ENCODE peak calls at places on chromosomes 5 and 9, in ten cellular contexts. X, S, L, Q, V, J, I, O, E and Y are unnamed samples.
A peak's percentile ranks its signal among the peaks of the same experiment; 100 is the strongest.

GRCh38 chr5:134029156-134029555 is 24.4 kb upstream of the VDAC1 start:
- DNase-seq in O (peak; percentile 95), L (no peak), Q (no peak), V (no peak), J (no peak), S (no peak), E (no peak), I (no peak), X (no peak), Y (no peak)

GRCh38 chr9:112493738-112494137 is 7.1 kb downstream of the KIAA1958 start:
- DNase-seq in Q (no peak), J (no peak), I (no peak), E (no peak), V (no peak), O (no peak), S (no peak), L (no peak), X (no peak), Y (no peak)

GRCh38 chr5:31232273-31232888 is 38.9 kb downstream of the CDH6 start:
- DNase-seq in L (peak; percentile 7), V (no peak), Q (no peak), X (no peak), J (peak; percentile 21), E (peak; percentile 14), S (peak; percentile 85), O (peak; percentile 47), I (no peak), Y (no peak)

GRCh38 chr5:135547590-135548254 is 12.0 kb upstream of the NEUROG1 start:
- DNase-seq in S (no peak), J (no peak), X (no peak), I (no peak), E (no peak), Q (no peak), L (no peak), V (no peak), O (no peak), Y (no peak)

GRCh38 chr5:6592611-6593010 is 40.2 kb downstream of the NSUN2 start:
- DNase-seq in E (no peak), V (no peak), S (no peak), Q (no peak), J (no peak), L (no peak), X (no peak), I (no peak), O (peak; percentile 30), Y (no peak)

GRCh38 chr9:117293199-117294114 is 121.4 kb downstream of the ASTN2 start:
- DNase-seq in S (no peak), O (no peak), Q (no peak), J (no peak), V (no peak), X (no peak), L (peak; percentile 16), E (peak; percentile 8), I (no peak), Y (no peak)

GRCh38 chr5:113179156-113179555 is 202.6 kb downstream of the DCP2 start:
- DNase-seq in V (no peak), I (no peak), E (peak; percentile 62), J (no peak), O (no peak), L (peak; percentile 15), S (no peak), Q (no peak), X (no peak), Y (no peak)

GRCh38 chr5:173265433-173265832 is 30.4 kb upstream of the NKX2-5 start:
- DNase-seq in O (no peak), E (no peak), S (no peak), L (no peak), J (no peak), I (no peak), X (no peak), Q (no peak), V (peak; percentile 88), Y (no peak)